ENCODE peak calls at places on chromosomes 4 and X, in five cellular contexts. One of them, this sample, is unnamed.

GRCh38 chrX:39577976-39578962 is 519.5 kb downstream of the BCOR start:
- DNase-seq in SK-N-SH: no peak
- DNase-seq in suprapubic skin: no peak
- DNase-seq in ovary: no peak
- DNase-seq in upper lobe of left lung: no peak
- DNase-seq in this sample: no peak

GRCh38 chr4:7328913-7329638 is 105.7 kb downstream of the PSAPL1 start:
- DNase-seq in SK-N-SH: no peak
- DNase-seq in suprapubic skin: no peak
- DNase-seq in ovary: peak; percentile 47
- DNase-seq in upper lobe of left lung: no peak
- DNase-seq in this sample: no peak

GRCh38 chrX:97820170-97820569 is 936.5 kb downstream of the RPA4 start:
- DNase-seq in SK-N-SH: no peak
- DNase-seq in suprapubic skin: no peak
- DNase-seq in ovary: no peak
- DNase-seq in upper lobe of left lung: no peak
- DNase-seq in this sample: peak; percentile 66

GRCh38 chr4:5142726-5143125 is 91.4 kb downstream of the STK32B start:
- DNase-seq in SK-N-SH: peak; percentile 33
- DNase-seq in suprapubic skin: no peak
- DNase-seq in ovary: no peak
- DNase-seq in upper lobe of left lung: no peak
- DNase-seq in this sample: no peak

GRCh38 chrX:51743179-51743957 is at the start of gene GSPT2:
- DNase-seq in SK-N-SH: peak; percentile 74
- DNase-seq in suprapubic skin: peak; percentile 76
- DNase-seq in ovary: peak; percentile 77
- DNase-seq in upper lobe of left lung: peak; percentile 80
- DNase-seq in this sample: peak; percentile 86

GRCh38 chr4:77776182-77777134 is 42.7 kb downstream of the CNOT6L start:
- DNase-seq in SK-N-SH: peak; percentile 50
- DNase-seq in suprapubic skin: no peak
- DNase-seq in ovary: no peak
- DNase-seq in upper lobe of left lung: no peak
- DNase-seq in this sample: no peak

GRCh38 chrX:38561951-38562719 is 793 bp downstream of the TSPAN7 start:
- DNase-seq in SK-N-SH: peak; percentile 54
- DNase-seq in suprapubic skin: no peak
- DNase-seq in ovary: peak; percentile 45
- DNase-seq in upper lobe of left lung: peak; percentile 53
- DNase-seq in this sample: peak; percentile 68

GRCh38 chr4:188783606-188784157 is 644.4 kb downstream of the TRIML1 start:
- DNase-seq in SK-N-SH: peak; percentile 32
- DNase-seq in suprapubic skin: no peak
- DNase-seq in ovary: no peak
- DNase-seq in upper lobe of left lung: no peak
- DNase-seq in this sample: no peak

GRCh38 chrX:41730101-41730500 is 6.1 kb downstream of the GPR82 start:
- DNase-seq in SK-N-SH: no peak
- DNase-seq in suprapubic skin: no peak
- DNase-seq in ovary: no peak
- DNase-seq in upper lobe of left lung: no peak
- DNase-seq in this sample: no peak

GRCh38 chr4:13881880-13882279 is 254.4 kb upstream of the BOD1L1 start:
- DNase-seq in SK-N-SH: no peak
- DNase-seq in suprapubic skin: no peak
- DNase-seq in ovary: no peak
- DNase-seq in upper lobe of left lung: no peak
- DNase-seq in this sample: no peak

GRCh38 chrX:41922125-41922521 is 1.2 kb downstream of the CASK start:
- DNase-seq in SK-N-SH: peak; percentile 27
- DNase-seq in suprapubic skin: no peak
- DNase-seq in ovary: no peak
- DNase-seq in upper lobe of left lung: no peak
- DNase-seq in this sample: no peak

GRCh38 chr4:189092596-189092995 is 848.1 kb upstream of the FRG1 start:
- DNase-seq in SK-N-SH: no peak
- DNase-seq in suprapubic skin: no peak
- DNase-seq in ovary: no peak
- DNase-seq in upper lobe of left lung: no peak
- DNase-seq in this sample: no peak

GRCh38 chr4:38381788-38382187 is 282.2 kb upstream of the KLF3 start:
- DNase-seq in SK-N-SH: peak; percentile 10
- DNase-seq in suprapubic skin: no peak
- DNase-seq in ovary: peak; percentile 65
- DNase-seq in upper lobe of left lung: no peak
- DNase-seq in this sample: peak; percentile 88

GRCh38 chr4:78864405-78865024 is 74.7 kb downstream of the PAQR3 start:
- DNase-seq in SK-N-SH: peak; percentile 34
- DNase-seq in suprapubic skin: no peak
- DNase-seq in ovary: no peak
- DNase-seq in upper lobe of left lung: no peak
- DNase-seq in this sample: no peak

GRCh38 chrX:151779258-151779657 is 44.7 kb downstream of the CNGA2 start:
- DNase-seq in SK-N-SH: no peak
- DNase-seq in suprapubic skin: no peak
- DNase-seq in ovary: no peak
- DNase-seq in upper lobe of left lung: no peak
- DNase-seq in this sample: no peak

DNA sequence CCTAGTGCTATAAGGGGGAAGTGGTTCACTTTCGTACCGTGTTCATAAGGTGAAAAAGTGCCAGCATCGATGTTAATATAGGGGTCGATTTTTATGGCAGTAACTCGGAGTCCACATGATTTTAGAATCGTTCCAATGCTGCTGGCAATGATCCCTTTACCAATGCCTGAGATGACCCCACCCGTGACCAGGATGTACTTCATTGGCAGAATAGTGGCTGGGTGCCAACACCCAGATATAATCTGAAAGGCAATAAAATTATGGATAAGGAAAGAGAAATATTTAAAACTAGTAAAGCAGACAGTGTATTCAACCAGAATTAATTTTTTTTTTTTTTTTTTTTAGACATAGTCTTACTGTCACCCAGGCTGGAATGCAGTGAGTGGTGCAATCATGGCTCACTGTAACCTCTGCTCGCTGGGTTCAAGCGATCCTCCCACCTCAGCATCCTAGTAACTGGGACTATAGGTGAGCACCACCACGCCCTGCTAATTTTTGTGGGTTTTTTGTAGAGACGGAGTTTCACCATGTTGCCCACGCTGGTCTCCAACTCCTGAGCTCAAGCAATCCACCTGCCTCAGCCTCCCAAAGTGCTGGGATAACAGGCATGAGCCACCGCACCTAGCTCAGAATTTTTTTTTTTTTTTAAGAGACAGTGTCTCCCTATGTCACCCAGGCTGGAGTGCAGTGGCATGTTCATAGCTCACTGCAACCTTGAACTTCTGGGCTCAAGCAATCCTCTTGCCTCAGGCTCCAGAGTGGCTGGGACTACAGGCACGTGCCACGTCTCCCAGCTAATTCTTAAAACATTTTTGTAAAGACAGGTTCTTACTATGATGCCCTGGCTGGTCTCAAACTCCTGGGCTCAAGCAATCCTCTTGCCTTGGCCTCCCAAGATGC is 9.5 kb downstream of the CTPS2 start:
- DNase-seq in SK-N-SH: no peak
- DNase-seq in suprapubic skin: no peak
- DNase-seq in ovary: no peak
- DNase-seq in upper lobe of left lung: no peak
- DNase-seq in this sample: peak; percentile 6
- TF ChIP-seq EP300 in SK-N-SH: no peak
- TF ChIP-seq EP300 in suprapubic skin: no peak
- TF ChIP-seq EP300 in ovary: no peak
- TF ChIP-seq EP300 in upper lobe of left lung: no peak
- TF ChIP-seq EP300 in this sample: no peak

GRCh38 chrX:2697306-2697705 is 6.2 kb downstream of the CD99 start:
- DNase-seq in SK-N-SH: no peak
- DNase-seq in suprapubic skin: no peak
- DNase-seq in ovary: no peak
- DNase-seq in upper lobe of left lung: no peak
- DNase-seq in this sample: no peak
- H3K4me1 ChIP-seq in SK-N-SH: peaks cover 15% of the 10 kb centered on the region
- H3K4me1 ChIP-seq in suprapubic skin: peaks cover 84% of the 10 kb centered on the region
- H3K4me1 ChIP-seq in ovary: peaks cover 24% of the 10 kb centered on the region
- H3K4me1 ChIP-seq in upper lobe of left lung: peaks cover 68% of the 10 kb centered on the region
- H3K4me1 ChIP-seq in this sample: peaks cover 96% of the 10 kb centered on the region

GRCh38 chrX:80765226-80765625 is 44.5 kb downstream of the BRWD3 start:
- DNase-seq in SK-N-SH: no peak
- DNase-seq in suprapubic skin: no peak
- DNase-seq in ovary: no peak
- DNase-seq in upper lobe of left lung: no peak
- DNase-seq in this sample: no peak
- H3K27ac ChIP-seq in SK-N-SH: no peak overlapping the region
- H3K27ac ChIP-seq in suprapubic skin: no peak overlapping the region
- H3K27ac ChIP-seq in ovary: no peak overlapping the region
- H3K27ac ChIP-seq in upper lobe of left lung: no peak overlapping the region
- H3K27ac ChIP-seq in this sample: no peak overlapping the region

GRCh38 chr4:30863031-30863430 is 142.9 kb downstream of the PCDH7 start:
- DNase-seq in SK-N-SH: no peak
- DNase-seq in suprapubic skin: no peak
- DNase-seq in ovary: no peak
- DNase-seq in upper lobe of left lung: no peak
- DNase-seq in this sample: no peak
- TF ChIP-seq EP300 in SK-N-SH: no peak
- TF ChIP-seq EP300 in suprapubic skin: no peak
- TF ChIP-seq EP300 in ovary: no peak
- TF ChIP-seq EP300 in upper lobe of left lung: no peak
- TF ChIP-seq EP300 in this sample: no peak

GRCh38 chrX:71543316-71543715 is 10.4 kb downstream of the OGT start:
- DNase-seq in SK-N-SH: no peak
- DNase-seq in suprapubic skin: no peak
- DNase-seq in ovary: no peak
- DNase-seq in upper lobe of left lung: no peak
- DNase-seq in this sample: no peak
- H3K4me1 ChIP-seq in SK-N-SH: peaks cover 18% of the 10 kb centered on the region
- H3K4me1 ChIP-seq in suprapubic skin: peaks cover 30% of the 10 kb centered on the region
- H3K4me1 ChIP-seq in ovary: peaks cover 2% of the 10 kb centered on the region
- H3K4me1 ChIP-seq in upper lobe of left lung: peaks cover 43% of the 10 kb centered on the region
- H3K4me1 ChIP-seq in this sample: peaks cover 2% of the 10 kb centered on the region

GRCh38 chr4:84878090-84878489 is 88.4 kb downstream of the WDFY3 start:
- DNase-seq in SK-N-SH: no peak
- DNase-seq in suprapubic skin: no peak
- DNase-seq in ovary: no peak
- DNase-seq in upper lobe of left lung: no peak
- DNase-seq in this sample: no peak
- H3K27ac ChIP-seq in SK-N-SH: no peak overlapping the region
- H3K27ac ChIP-seq in suprapubic skin: no peak overlapping the region
- H3K27ac ChIP-seq in ovary: no peak overlapping the region
- H3K27ac ChIP-seq in upper lobe of left lung: no peak overlapping the region
- H3K27ac ChIP-seq in this sample: no peak overlapping the region

GRCh38 chr4:142687547-142688275 is 158.4 kb downstream of the INPP4B start:
- DNase-seq in SK-N-SH: no peak
- DNase-seq in suprapubic skin: no peak
- DNase-seq in ovary: no peak
- DNase-seq in upper lobe of left lung: no peak
- DNase-seq in this sample: no peak

GRCh38 chr4:142683503-142683902 is 162.6 kb downstream of the INPP4B start:
- DNase-seq in SK-N-SH: no peak
- DNase-seq in suprapubic skin: no peak
- DNase-seq in ovary: no peak
- DNase-seq in upper lobe of left lung: no peak
- DNase-seq in this sample: no peak

DNA sequence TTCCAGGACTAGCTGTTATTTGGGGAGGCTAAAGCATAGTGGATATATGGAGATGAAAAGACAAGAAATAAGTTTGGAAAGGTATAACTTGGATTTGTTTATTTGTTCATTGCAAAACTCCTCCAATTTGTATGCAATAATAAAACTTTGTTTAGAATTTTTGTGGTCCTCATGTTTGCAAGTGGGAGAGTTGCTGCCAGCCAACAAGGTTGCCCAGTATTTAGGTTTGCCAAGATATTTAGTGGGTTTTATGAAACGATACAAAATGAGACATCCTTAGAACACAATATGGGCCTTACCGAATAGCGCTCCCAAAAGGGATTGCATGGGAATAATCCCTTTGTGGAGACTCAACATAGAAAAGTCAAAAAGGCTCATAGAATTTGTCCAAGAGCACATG is 162.1 kb downstream of the INPP4B start:
- DNase-seq in SK-N-SH: no peak
- DNase-seq in suprapubic skin: no peak
- DNase-seq in ovary: no peak
- DNase-seq in upper lobe of left lung: no peak
- DNase-seq in this sample: no peak
- TF ChIP-seq EP300 in SK-N-SH: no peak
- TF ChIP-seq EP300 in suprapubic skin: no peak
- TF ChIP-seq EP300 in ovary: no peak
- TF ChIP-seq EP300 in upper lobe of left lung: no peak
- TF ChIP-seq EP300 in this sample: no peak

DNA sequence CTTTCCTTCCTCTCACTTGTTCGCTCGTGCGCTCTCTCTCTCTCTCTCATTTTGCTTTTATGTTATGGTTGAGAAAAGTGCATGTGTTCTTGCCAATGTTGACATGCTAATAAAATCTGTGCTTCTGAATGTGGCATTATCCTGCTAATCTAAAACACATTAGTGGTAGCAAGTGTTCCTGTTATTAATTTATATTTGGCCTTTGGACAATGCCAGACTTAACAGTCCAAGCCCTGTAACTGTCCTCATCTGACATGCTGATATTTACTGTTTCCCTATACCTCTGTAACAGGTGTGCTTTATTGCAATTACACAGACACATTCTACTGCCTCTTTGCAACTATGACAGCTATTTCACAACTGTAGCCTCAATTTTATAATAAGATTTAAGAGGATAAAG is 2.7 kb downstream of the PPARGC1A start:
- DNase-seq in SK-N-SH: no peak
- DNase-seq in suprapubic skin: no peak
- DNase-seq in ovary: no peak
- DNase-seq in upper lobe of left lung: no peak
- DNase-seq in this sample: no peak
- H3K4me1 ChIP-seq in SK-N-SH: no peaks in the 10 kb centered on the region
- H3K4me1 ChIP-seq in suprapubic skin: peaks cover 33% of the 10 kb centered on the region
- H3K4me1 ChIP-seq in ovary: peaks cover 4% of the 10 kb centered on the region
- H3K4me1 ChIP-seq in upper lobe of left lung: no peaks in the 10 kb centered on the region
- H3K4me1 ChIP-seq in this sample: peaks cover 50% of the 10 kb centered on the region

DNA sequence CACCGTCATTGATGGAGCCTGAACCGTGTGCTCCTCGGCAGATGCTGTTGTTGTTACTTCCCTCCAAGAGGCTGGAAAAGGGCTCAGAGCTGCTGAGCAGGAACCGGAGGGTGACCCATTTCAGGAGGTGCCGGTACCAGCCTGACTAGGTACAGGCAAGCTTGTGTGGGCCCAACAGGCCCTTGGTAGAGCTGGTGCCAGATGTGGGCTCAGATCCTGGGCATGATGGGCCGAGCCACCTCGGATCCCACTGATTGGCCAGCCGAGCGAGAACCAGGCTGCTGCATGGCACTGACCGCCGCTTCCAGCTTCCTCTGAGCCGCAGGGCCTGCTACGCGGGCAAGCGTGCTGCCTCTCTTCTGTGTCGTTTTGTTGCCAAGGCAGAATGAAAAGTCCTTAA is 33.7 kb downstream of the NOP14 start:
- DNase-seq in SK-N-SH: no peak
- DNase-seq in suprapubic skin: peak; percentile 57
- DNase-seq in ovary: peak; percentile 42
- DNase-seq in upper lobe of left lung: no peak
- DNase-seq in this sample: no peak
- H3K27ac ChIP-seq in SK-N-SH: no peak overlapping the region
- H3K27ac ChIP-seq in suprapubic skin: no peak overlapping the region
- H3K27ac ChIP-seq in ovary: no peak overlapping the region
- H3K27ac ChIP-seq in upper lobe of left lung: peak overlapping the region; percentile 91
- H3K27ac ChIP-seq in this sample: no peak overlapping the region